ENCODE peak calls at places on chromosomes 5 and 9, in ten cellular contexts. B is prostate gland, Z is pancreas, S is fibroblast of lung, L is PC-9, A is testis, G is OCI-LY7, J is AG04450, O is GM12865, V is cardiac fibroblast. X is an unnamed sample.

GRCh38 chr5:154288145-154288544 is 97.6 kb downstream of the GALNT10 start:
- DNase-seq in J (no peak), G (no peak), V (peak), A (peak), B (no peak), O (no peak), S (peak), Z (peak), L (no peak), X (peak)

GRCh38 chr9:131610231-131610761 is 65.0 kb downstream of the PRRT1B start:
- DNase-seq in V (peak), S (peak), G (no peak), O (no peak), L (no peak), B (no peak), Z (no peak), J (peak), A (no peak), X (peak)

GRCh38 chr5:152901754-152902153 is 496.7 kb upstream of the NMUR2 start:
- DNase-seq in V (no peak), G (no peak), L (no peak), S (no peak), Z (no peak), J (no peak), B (no peak), O (no peak), A (no peak), X (no peak)

GRCh38 chr9:104835163-104835562 is 71.2 kb downstream of the NIPSNAP3B start:
- DNase-seq in S (no peak), L (no peak), V (no peak), B (no peak), J (no peak), G (no peak), A (no peak), Z (no peak), O (no peak), X (no peak)

GRCh38 chr9:124078641-124079040 is 67.1 kb downstream of the LHX2 start:
- DNase-seq in O (no peak), Z (no peak), J (no peak), L (peak), S (peak), V (peak), A (no peak), G (no peak), B (no peak), X (peak)

GRCh38 chr9:92206490-92206889 is 87.0 kb downstream of the IARS1 start:
- DNase-seq in G (no peak), A (no peak), O (no peak), S (peak), V (peak), J (no peak), L (no peak), Z (no peak), B (no peak), X (no peak)

GRCh38 chr5:60945760-60946253 is 802 bp downstream of the NDUFAF2 start:
- DNase-seq in J (peak), G (no peak), Z (peak), O (no peak), A (peak), B (peak), S (peak), L (peak), V (peak), X (peak)

GRCh38 chr5:180975338-180975737 is 13.3 kb upstream of the BTNL3 start:
- DNase-seq in L (no peak), V (no peak), J (no peak), S (no peak), B (no peak), G (peak), Z (no peak), A (no peak), O (no peak), X (no peak)

GRCh38 chr9:135034106-135034505 is 53.4 kb upstream of the OLFM1 start:
- DNase-seq in Z (no peak), B (no peak), V (no peak), S (no peak), G (no peak), J (no peak), O (no peak), L (no peak), A (no peak), X (no peak)

GRCh38 chr9:70479880-70480291 is 65.4 kb upstream of the KLF9 start:
- DNase-seq in A (no peak), L (peak), G (no peak), O (no peak), Z (peak), B (peak), S (peak), V (peak), J (peak), X (peak)

GRCh38 chr9:105959491-105959890 is 265.1 kb downstream of the TMEM38B start:
- DNase-seq in A (no peak), J (no peak), O (no peak), S (no peak), B (no peak), G (no peak), V (no peak), L (no peak), Z (no peak), X (no peak)

GRCh38 chr5:161190086-161190485 is 338.1 kb upstream of the ATP10B start:
- DNase-seq in J (no peak), V (no peak), Z (no peak), B (no peak), S (no peak), O (no peak), A (no peak), L (no peak), G (no peak), X (no peak)

GRCh38 chr5:16791036-16791705 is 144.9 kb downstream of the MYO10 start:
- DNase-seq in L (peak), Z (peak), J (no peak), B (peak), A (peak), S (peak), V (peak), O (peak), G (peak), X (peak)

GRCh38 chr5:78367318-78367991 is 7.0 kb downstream of the SCAMP1 start:
- DNase-seq in S (no peak), Z (no peak), A (no peak), V (no peak), L (no peak), B (no peak), O (peak), G (peak), J (no peak), X (no peak)

GRCh38 chr9:4375424-4376195 is 75.7 kb upstream of the GLIS3 start:
- DNase-seq in S (peak), J (peak), G (no peak), A (no peak), O (peak), V (peak), L (no peak), B (peak), Z (no peak), X (peak)

GRCh38 chr5:136133416-136134383 is 1.1 kb downstream of the SMAD5 start:
- DNase-seq in S (peak), A (peak), L (peak), B (peak), Z (peak), O (peak), J (peak), G (peak), V (peak), X (peak)

GRCh38 chr5:136132087-136132486 is 558 bp upstream of the SMAD5 start:
- DNase-seq in L (no peak), J (no peak), S (no peak), V (no peak), B (no peak), G (peak), Z (peak), A (peak), O (peak), X (no peak)

GRCh38 chr5:136135536-136135935 is 2.9 kb downstream of the SMAD5 start:
- DNase-seq in J (no peak), Z (no peak), B (no peak), V (no peak), G (no peak), S (peak), L (no peak), A (no peak), O (no peak), X (peak)

GRCh38 chr5:136132557-136133415 is at the start of gene SMAD5:
- DNase-seq in L (peak), S (peak), V (peak), A (peak), G (peak), Z (peak), O (peak), B (peak), J (peak), X (peak)

DNA sequence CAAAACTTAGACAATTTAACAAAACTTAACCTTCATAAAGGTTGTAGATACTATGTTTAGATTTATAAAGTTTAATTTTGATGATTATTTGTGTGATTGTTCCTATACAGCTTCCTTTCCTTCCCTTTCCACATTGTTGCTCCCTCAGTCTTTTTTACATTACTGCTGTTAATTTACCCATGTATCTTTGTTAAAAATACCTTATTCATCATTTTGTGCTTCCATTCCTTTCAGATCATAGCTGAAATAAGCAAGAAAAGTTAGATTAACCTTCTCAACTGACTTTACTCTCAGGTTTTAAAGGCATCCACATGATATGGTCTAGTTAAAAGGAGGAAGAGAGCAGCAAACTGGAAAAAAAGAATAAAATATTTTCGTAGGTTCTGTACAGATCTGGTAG is 2.0 kb downstream of the SMAD5 start:
- DNase-seq in Z (no peak), A (no peak), V (no peak), B (no peak), S (no peak), J (no peak), L (no peak), G (no peak), O (no peak), X (no peak)
- H3K4me3 ChIP-seq in Z (no peak), A (no peak), V (no peak), B (no peak), S (peak), J (peak), L (peak), G (peak), O (no peak), X (peak)

GRCh38 chr9:112970939-112971338 is 41.1 kb downstream of the ZNF883 start:
- DNase-seq in L (no peak), S (peak), A (no peak), Z (no peak), B (no peak), J (no peak), O (no peak), V (peak), G (no peak), X (peak)
- TF ChIP-seq CTCF in L (no peak), S (peak), A (no peak), Z (no peak), B (no peak), J (peak), O (no peak), V (peak), G (no peak), X (peak)

GRCh38 chr5:97141031-97141430 is 1.4 kb downstream of the LIX1 start:
- DNase-seq in V (no peak), L (no peak), Z (no peak), O (no peak), B (no peak), A (no peak), J (no peak), G (no peak), S (no peak), X (no peak)
- H3K4me3 ChIP-seq in V (no peak), L (no peak), Z (no peak), O (no peak), B (no peak), A (no peak), J (no peak), G (no peak), S (no peak), X (no peak)

DNA sequence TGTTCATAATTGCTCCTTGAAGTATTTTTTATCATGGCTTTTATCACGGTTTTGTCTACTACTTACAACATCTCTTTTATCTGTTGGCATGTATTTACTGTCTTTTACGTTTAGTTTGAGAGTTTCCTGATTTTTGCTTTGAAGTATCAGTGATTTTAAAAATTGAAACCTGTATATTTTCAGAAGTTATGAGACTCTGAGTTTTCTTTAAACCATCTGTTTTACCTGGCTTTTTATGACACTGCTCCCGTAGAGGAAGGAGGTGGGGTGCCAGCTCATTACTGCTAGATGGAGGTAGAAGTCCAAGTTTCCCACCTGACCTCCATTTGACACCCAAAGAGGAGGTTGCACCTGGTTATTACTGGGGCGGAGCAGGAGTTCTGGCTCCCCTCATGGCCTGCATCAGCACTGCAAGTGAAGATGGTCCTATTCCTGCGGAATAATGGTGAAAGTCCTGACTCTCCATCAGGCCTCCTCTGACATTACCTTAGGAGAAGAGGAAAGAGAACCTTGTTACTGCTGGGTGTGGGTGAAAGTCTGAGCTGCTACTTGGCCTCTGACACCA is 10.0 kb upstream of the ZNF131 start:
- DNase-seq in Z (no peak), S (no peak), J (no peak), A (no peak), L (no peak), V (no peak), O (peak), B (no peak), G (peak), X (no peak)
- TF ChIP-seq CTCF in Z (no peak), S (peak), J (peak), A (no peak), L (peak), V (peak), O (peak), B (peak), G (peak), X (peak)

DNA sequence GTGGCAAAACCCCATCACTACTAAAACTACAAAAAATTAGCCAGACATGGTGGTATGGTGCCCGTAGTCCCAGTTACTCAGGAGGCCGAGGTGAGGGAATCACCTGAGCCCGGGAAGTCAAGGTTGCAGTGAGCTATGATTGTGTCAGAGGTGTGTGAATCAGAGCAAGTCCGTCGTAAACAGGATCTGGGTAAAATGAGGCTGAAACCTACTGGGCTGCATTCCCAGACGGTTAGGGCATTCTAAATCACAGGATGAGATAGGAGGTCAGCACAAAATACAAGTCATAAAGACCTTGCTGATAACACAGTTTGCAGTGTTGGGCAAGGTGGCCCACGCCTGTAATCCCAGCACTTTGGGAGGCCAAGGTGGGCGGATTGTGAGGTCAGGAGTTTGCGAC is 1.9 kb upstream of the CLTB start:
- DNase-seq in B (no peak), J (no peak), L (peak), V (peak), G (no peak), Z (no peak), A (no peak), O (no peak), S (no peak), X (no peak)
- H3K4me3 ChIP-seq in B (no peak), J (no peak), L (no peak), V (no peak), G (no peak), Z (no peak), A (no peak), O (no peak), S (no peak), X (no peak)

DNA sequence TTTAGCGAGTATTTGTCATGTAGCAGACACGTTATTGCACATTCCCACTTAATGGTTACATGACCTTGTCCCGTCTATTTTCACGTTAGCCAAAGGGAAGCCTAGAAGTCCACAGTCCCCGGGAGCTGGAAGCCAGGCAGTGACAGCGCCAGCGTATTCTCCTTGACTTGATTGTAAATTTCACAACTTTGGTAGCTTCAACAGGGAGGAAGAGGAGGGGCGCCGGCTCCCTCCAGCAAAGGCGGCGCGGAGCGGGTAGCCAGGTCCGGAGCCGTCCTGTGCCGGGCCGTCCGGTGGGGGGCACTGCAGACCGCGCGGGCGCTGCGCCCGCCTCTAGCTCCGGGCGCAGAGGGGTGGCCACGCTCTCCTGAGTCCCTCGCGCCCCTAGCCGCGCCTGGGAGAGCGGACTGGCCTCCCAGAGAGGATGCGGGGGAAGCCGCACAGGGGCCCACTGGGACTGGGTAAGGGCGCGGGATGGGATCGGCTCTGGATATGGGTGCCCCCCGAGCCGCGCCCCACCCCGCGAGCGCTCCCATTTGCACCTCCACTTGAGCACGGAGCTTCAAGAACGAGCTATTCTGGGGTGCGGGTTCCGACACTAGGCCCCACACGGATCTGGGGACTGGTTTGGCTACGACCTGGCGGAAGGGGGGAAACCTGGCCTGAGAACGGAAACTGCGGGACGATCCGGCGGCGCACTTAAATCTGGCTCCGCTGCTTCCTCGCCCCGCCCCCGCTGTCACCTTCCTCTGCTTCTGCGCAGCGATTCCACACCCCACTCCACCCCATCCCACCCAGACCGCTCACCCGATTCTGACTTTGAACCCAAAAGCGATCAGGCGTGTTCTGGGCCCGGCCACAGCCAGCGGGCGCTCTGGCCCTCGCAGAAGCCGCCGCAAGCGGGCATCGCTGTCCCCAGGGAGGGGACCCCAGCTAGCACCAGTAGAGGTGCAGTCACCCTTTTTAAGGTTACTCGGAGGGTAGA is 23.8 kb downstream of the KLF4 start:
- DNase-seq in J (no peak), S (peak), B (peak), O (peak), L (no peak), V (peak), A (peak), Z (peak), G (no peak), X (peak)
- TF ChIP-seq CTCF in J (peak), S (peak), B (peak), O (peak), L (no peak), V (peak), A (peak), Z (peak), G (peak), X (peak)

GRCh38 chr5:59760798-59761348 is 132.7 kb downstream of the PDE4D start:
- DNase-seq in S (peak), J (no peak), V (peak), A (no peak), O (peak), Z (no peak), L (peak), B (no peak), G (no peak), X (peak)
- H3K4me3 ChIP-seq in S (no peak), J (no peak), V (no peak), A (no peak), O (no peak), Z (no peak), L (peak), B (no peak), G (no peak), X (no peak)

GRCh38 chr9:125400725-125401124 is 139.1 kb downstream of the GAPVD1 start:
- DNase-seq in S (no peak), O (no peak), G (no peak), Z (no peak), A (no peak), V (no peak), B (no peak), L (no peak), J (no peak), X (no peak)

GRCh38 chr9:125398243-125398642 is 136.6 kb downstream of the GAPVD1 start:
- DNase-seq in A (no peak), J (no peak), Z (no peak), O (no peak), L (no peak), S (no peak), G (no peak), V (no peak), B (no peak), X (no peak)

GRCh38 chr9:125399165-125399564 is 137.5 kb downstream of the GAPVD1 start:
- DNase-seq in L (no peak), Z (no peak), J (no peak), B (no peak), S (no peak), A (peak), V (no peak), O (no peak), G (no peak), X (no peak)

GRCh38 chr9:125399666-125400065 is 138.0 kb downstream of the GAPVD1 start:
- DNase-seq in O (no peak), G (no peak), J (no peak), Z (no peak), A (no peak), L (no peak), B (no peak), S (no peak), V (no peak), X (no peak)

GRCh38 chr9:125401317-125401716 is 139.7 kb downstream of the GAPVD1 start:
- DNase-seq in Z (no peak), L (no peak), G (no peak), V (no peak), B (no peak), A (no peak), J (no peak), S (no peak), O (no peak), X (no peak)
- TF ChIP-seq CTCF in Z (no peak), L (no peak), G (no peak), V (no peak), B (no peak), A (no peak), J (no peak), S (no peak), O (no peak), X (no peak)